ENCODE peak calls at places on chromosome 19, in seven cellular contexts. One of them, this sample, is unnamed.

GRCh38 chr19:1264801-1265610 is 4.1 kb upstream of the CIRBP start:
- DNase-seq in heart right ventricle: peak
- DNase-seq in neural progenitor cell: peak
- DNase-seq in BE2C: peak
- DNase-seq in AG04450: no peak
- DNase-seq in cardiac fibroblast: peak
- DNase-seq in fibroblast of the aortic adventitia: peak
- DNase-seq in this sample: peak

GRCh38 chr19:15576526-15577156 is 38.4 kb upstream of the CYP4F8 start:
- DNase-seq in heart right ventricle: no peak
- DNase-seq in neural progenitor cell: no peak
- DNase-seq in BE2C: no peak
- DNase-seq in AG04450: no peak
- DNase-seq in cardiac fibroblast: no peak
- DNase-seq in fibroblast of the aortic adventitia: no peak
- DNase-seq in this sample: no peak

GRCh38 chr19:38734426-38735256 is 9.6 kb downstream of the CAPN12 start:
- DNase-seq in heart right ventricle: no peak
- DNase-seq in neural progenitor cell: peak
- DNase-seq in BE2C: no peak
- DNase-seq in AG04450: no peak
- DNase-seq in cardiac fibroblast: no peak
- DNase-seq in fibroblast of the aortic adventitia: no peak
- DNase-seq in this sample: no peak

GRCh38 chr19:53906211-53907192 is 2.6 kb upstream of the CACNG7 start:
- DNase-seq in heart right ventricle: peak
- DNase-seq in neural progenitor cell: peak
- DNase-seq in BE2C: peak
- DNase-seq in AG04450: no peak
- DNase-seq in cardiac fibroblast: peak
- DNase-seq in fibroblast of the aortic adventitia: peak
- DNase-seq in this sample: no peak

GRCh38 chr19:19602713-19603320 is 15.7 kb downstream of the PBX4 start:
- DNase-seq in heart right ventricle: no peak
- DNase-seq in neural progenitor cell: no peak
- DNase-seq in BE2C: no peak
- DNase-seq in AG04450: no peak
- DNase-seq in cardiac fibroblast: no peak
- DNase-seq in fibroblast of the aortic adventitia: no peak
- DNase-seq in this sample: no peak

GRCh38 chr19:43465468-43466120 is at the start of gene LYPD3:
- DNase-seq in heart right ventricle: no peak
- DNase-seq in neural progenitor cell: peak
- DNase-seq in BE2C: no peak
- DNase-seq in AG04450: no peak
- DNase-seq in cardiac fibroblast: peak
- DNase-seq in fibroblast of the aortic adventitia: peak
- DNase-seq in this sample: no peak

GRCh38 chr19:51097166-51097736 is 11.0 kb downstream of the CTU1 start:
- DNase-seq in heart right ventricle: peak
- DNase-seq in neural progenitor cell: peak
- DNase-seq in BE2C: peak
- DNase-seq in AG04450: no peak
- DNase-seq in cardiac fibroblast: peak
- DNase-seq in fibroblast of the aortic adventitia: peak
- DNase-seq in this sample: peak

GRCh38 chr19:44904426-44904994 is 1.1 kb upstream of the APOE start:
- DNase-seq in heart right ventricle: no peak
- DNase-seq in neural progenitor cell: peak
- DNase-seq in BE2C: no peak
- DNase-seq in AG04450: no peak
- DNase-seq in cardiac fibroblast: no peak
- DNase-seq in fibroblast of the aortic adventitia: no peak
- DNase-seq in this sample: no peak

GRCh38 chr19:11034449-11035213 is 54.6 kb upstream of the LDLR start:
- DNase-seq in heart right ventricle: no peak
- DNase-seq in neural progenitor cell: no peak
- DNase-seq in BE2C: no peak
- DNase-seq in AG04450: no peak
- DNase-seq in cardiac fibroblast: no peak
- DNase-seq in fibroblast of the aortic adventitia: no peak
- DNase-seq in this sample: no peak

GRCh38 chr19:798415-799075 is 1.3 kb downstream of the PTBP1 start:
- DNase-seq in heart right ventricle: no peak
- DNase-seq in neural progenitor cell: peak
- DNase-seq in BE2C: no peak
- DNase-seq in AG04450: no peak
- DNase-seq in cardiac fibroblast: no peak
- DNase-seq in fibroblast of the aortic adventitia: peak
- DNase-seq in this sample: no peak

GRCh38 chr19:2051771-2052704 is 994 bp upstream of the MKNK2 start:
- DNase-seq in heart right ventricle: peak
- DNase-seq in neural progenitor cell: no peak
- DNase-seq in BE2C: no peak
- DNase-seq in AG04450: no peak
- DNase-seq in cardiac fibroblast: no peak
- DNase-seq in fibroblast of the aortic adventitia: peak
- DNase-seq in this sample: no peak

GRCh38 chr19:19268453-19269385 is 4.4 kb downstream of the TM6SF2 start:
- DNase-seq in heart right ventricle: no peak
- DNase-seq in neural progenitor cell: no peak
- DNase-seq in BE2C: no peak
- DNase-seq in AG04450: no peak
- DNase-seq in cardiac fibroblast: no peak
- DNase-seq in fibroblast of the aortic adventitia: no peak
- DNase-seq in this sample: no peak

GRCh38 chr19:46492841-46493235 is 2.8 kb downstream of the PNMA8B start:
- DNase-seq in heart right ventricle: no peak
- DNase-seq in neural progenitor cell: peak
- DNase-seq in BE2C: no peak
- DNase-seq in AG04450: no peak
- DNase-seq in cardiac fibroblast: no peak
- DNase-seq in fibroblast of the aortic adventitia: no peak
- DNase-seq in this sample: no peak
- H3K4me3 ChIP-seq in heart right ventricle: peak
- H3K4me3 ChIP-seq in neural progenitor cell: peak
- H3K4me3 ChIP-seq in BE2C: no peak
- H3K4me3 ChIP-seq in AG04450: no peak
- H3K4me3 ChIP-seq in cardiac fibroblast: no peak
- H3K4me3 ChIP-seq in fibroblast of the aortic adventitia: no peak
- H3K4me3 ChIP-seq in this sample: no peak

DNA sequence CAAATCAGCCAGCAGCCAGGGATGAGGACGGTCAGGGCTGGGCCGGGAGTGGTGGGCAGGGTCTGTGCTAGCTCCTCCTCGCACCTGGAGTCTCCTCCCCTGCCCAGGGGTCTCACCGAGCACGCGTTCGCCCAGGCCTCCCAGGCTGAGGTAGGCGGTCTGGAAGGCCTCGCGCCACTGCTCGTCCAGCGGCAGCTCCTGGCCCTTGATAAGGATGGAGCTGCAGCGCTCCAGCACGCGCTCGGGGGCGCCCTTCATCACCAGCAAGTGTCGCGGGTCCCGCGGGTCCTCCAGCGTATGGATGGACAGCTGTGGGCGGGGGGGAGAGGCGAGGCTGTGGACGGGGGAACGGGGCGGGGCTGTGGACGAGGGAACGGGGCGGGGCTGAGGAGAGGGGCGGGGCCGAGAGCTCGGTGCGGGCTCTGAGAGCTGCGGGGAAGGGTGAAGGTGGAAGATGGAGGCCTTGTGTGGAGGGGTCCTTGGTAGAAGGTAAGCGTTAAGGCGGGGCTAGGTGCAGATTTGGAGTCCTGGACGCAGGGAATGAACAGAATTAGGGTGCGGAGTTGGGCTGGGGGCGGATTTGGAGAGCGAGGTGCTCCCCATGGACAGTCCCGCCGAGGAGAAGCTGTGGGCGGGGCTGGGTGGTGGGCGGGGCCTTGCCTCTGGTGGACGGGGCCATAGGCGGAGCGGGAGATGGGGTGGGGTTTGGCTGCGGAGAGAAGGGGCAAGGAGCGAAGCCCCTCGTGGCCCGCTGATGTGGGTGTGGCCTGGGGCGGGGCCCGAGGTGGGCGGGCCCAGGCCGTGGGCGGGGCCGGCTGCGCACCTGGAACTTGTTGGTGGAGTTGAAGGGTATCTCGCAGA is 5.7 kb downstream of the ATP4A start:
- DNase-seq in heart right ventricle: peak
- DNase-seq in neural progenitor cell: peak
- DNase-seq in BE2C: peak
- DNase-seq in AG04450: no peak
- DNase-seq in cardiac fibroblast: peak
- DNase-seq in fibroblast of the aortic adventitia: peak
- DNase-seq in this sample: no peak
- TF ChIP-seq CTCF in heart right ventricle: no peak
- TF ChIP-seq CTCF in neural progenitor cell: peak
- TF ChIP-seq CTCF in BE2C: peak
- TF ChIP-seq CTCF in AG04450: no peak
- TF ChIP-seq CTCF in cardiac fibroblast: no peak
- TF ChIP-seq CTCF in fibroblast of the aortic adventitia: no peak
- TF ChIP-seq CTCF in this sample: no peak

GRCh38 chr19:9636018-9636417 is 15.0 kb upstream of the ZNF561 start:
- DNase-seq in heart right ventricle: no peak
- DNase-seq in neural progenitor cell: no peak
- DNase-seq in BE2C: no peak
- DNase-seq in AG04450: no peak
- DNase-seq in cardiac fibroblast: no peak
- DNase-seq in fibroblast of the aortic adventitia: no peak
- DNase-seq in this sample: no peak

GRCh38 chr19:9644472-9644871 is 23.4 kb upstream of the ZNF561 start:
- DNase-seq in heart right ventricle: no peak
- DNase-seq in neural progenitor cell: no peak
- DNase-seq in BE2C: no peak
- DNase-seq in AG04450: no peak
- DNase-seq in cardiac fibroblast: no peak
- DNase-seq in fibroblast of the aortic adventitia: no peak
- DNase-seq in this sample: no peak

GRCh38 chr19:9645466-9645865 is 24.4 kb upstream of the ZNF561 start:
- DNase-seq in heart right ventricle: no peak
- DNase-seq in neural progenitor cell: no peak
- DNase-seq in BE2C: no peak
- DNase-seq in AG04450: no peak
- DNase-seq in cardiac fibroblast: no peak
- DNase-seq in fibroblast of the aortic adventitia: no peak
- DNase-seq in this sample: no peak

GRCh38 chr19:9641810-9642209 is 20.8 kb upstream of the ZNF561 start:
- DNase-seq in heart right ventricle: no peak
- DNase-seq in neural progenitor cell: no peak
- DNase-seq in BE2C: no peak
- DNase-seq in AG04450: no peak
- DNase-seq in cardiac fibroblast: no peak
- DNase-seq in fibroblast of the aortic adventitia: no peak
- DNase-seq in this sample: no peak

GRCh38 chr19:9640956-9641355 is 19.9 kb upstream of the ZNF561 start:
- DNase-seq in heart right ventricle: no peak
- DNase-seq in neural progenitor cell: no peak
- DNase-seq in BE2C: no peak
- DNase-seq in AG04450: no peak
- DNase-seq in cardiac fibroblast: no peak
- DNase-seq in fibroblast of the aortic adventitia: no peak
- DNase-seq in this sample: no peak
- H3K4me3 ChIP-seq in heart right ventricle: no peak
- H3K4me3 ChIP-seq in neural progenitor cell: no peak
- H3K4me3 ChIP-seq in BE2C: no peak
- H3K4me3 ChIP-seq in AG04450: no peak
- H3K4me3 ChIP-seq in cardiac fibroblast: no peak
- H3K4me3 ChIP-seq in fibroblast of the aortic adventitia: no peak
- H3K4me3 ChIP-seq in this sample: no peak

GRCh38 chr19:33067121-33067520 is 2.4 kb upstream of the RHPN2 start:
- DNase-seq in heart right ventricle: no peak
- DNase-seq in neural progenitor cell: no peak
- DNase-seq in BE2C: no peak
- DNase-seq in AG04450: no peak
- DNase-seq in cardiac fibroblast: no peak
- DNase-seq in fibroblast of the aortic adventitia: no peak
- DNase-seq in this sample: no peak
- TF ChIP-seq CTCF in heart right ventricle: no peak
- TF ChIP-seq CTCF in neural progenitor cell: no peak
- TF ChIP-seq CTCF in BE2C: no peak
- TF ChIP-seq CTCF in AG04450: no peak
- TF ChIP-seq CTCF in cardiac fibroblast: no peak
- TF ChIP-seq CTCF in fibroblast of the aortic adventitia: no peak
- TF ChIP-seq CTCF in this sample: no peak

DNA sequence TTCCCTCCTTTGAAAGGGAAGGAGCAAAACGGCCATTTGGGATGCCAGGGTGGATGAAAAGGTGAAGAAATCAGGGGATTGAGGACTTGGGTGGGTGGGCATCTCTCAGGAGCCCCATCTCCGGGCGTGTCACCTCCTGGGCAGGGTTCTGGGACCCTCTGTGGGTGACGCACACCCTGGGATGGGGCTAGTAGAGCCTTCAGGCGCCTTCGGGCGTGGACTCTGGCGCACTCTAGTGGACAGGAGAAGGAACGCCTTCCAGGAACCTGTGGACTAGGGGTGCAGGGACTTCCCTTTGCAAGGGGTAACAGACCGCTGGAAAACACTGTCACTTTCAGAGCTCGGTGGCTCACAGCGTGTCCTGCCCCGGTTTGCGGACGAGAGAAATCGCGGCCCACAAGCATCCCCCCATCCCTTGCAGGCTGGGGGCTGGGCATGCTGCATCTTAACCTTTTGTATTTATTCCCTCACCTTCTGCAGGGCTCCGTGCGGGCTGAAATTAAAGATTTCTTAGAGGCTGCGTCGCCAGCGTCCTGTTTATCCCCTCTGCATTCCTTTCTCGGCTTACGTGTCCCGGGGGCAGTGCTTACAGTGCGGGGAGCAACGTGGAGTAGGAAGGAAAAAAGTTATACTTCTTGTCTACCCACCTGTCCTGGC is 15.2 kb upstream of the S1PR4 start:
- DNase-seq in heart right ventricle: peak
- DNase-seq in neural progenitor cell: peak
- DNase-seq in BE2C: peak
- DNase-seq in AG04450: peak
- DNase-seq in cardiac fibroblast: peak
- DNase-seq in fibroblast of the aortic adventitia: peak
- DNase-seq in this sample: no peak
- H3K4me3 ChIP-seq in heart right ventricle: no peak
- H3K4me3 ChIP-seq in neural progenitor cell: peak
- H3K4me3 ChIP-seq in BE2C: no peak
- H3K4me3 ChIP-seq in AG04450: no peak
- H3K4me3 ChIP-seq in cardiac fibroblast: no peak
- H3K4me3 ChIP-seq in fibroblast of the aortic adventitia: no peak
- H3K4me3 ChIP-seq in this sample: no peak

GRCh38 chr19:18193388-18194207 is 580 bp downstream of the MPV17L2 start:
- DNase-seq in heart right ventricle: no peak
- DNase-seq in neural progenitor cell: peak
- DNase-seq in BE2C: no peak
- DNase-seq in AG04450: no peak
- DNase-seq in cardiac fibroblast: no peak
- DNase-seq in fibroblast of the aortic adventitia: no peak
- DNase-seq in this sample: no peak
- TF ChIP-seq CTCF in heart right ventricle: no peak
- TF ChIP-seq CTCF in neural progenitor cell: no peak
- TF ChIP-seq CTCF in BE2C: no peak
- TF ChIP-seq CTCF in AG04450: no peak
- TF ChIP-seq CTCF in cardiac fibroblast: no peak
- TF ChIP-seq CTCF in fibroblast of the aortic adventitia: no peak
- TF ChIP-seq CTCF in this sample: no peak